ENCODE peak calls at places on chromosome 11, in four cellular contexts. H is brain microvascular endothelial cell, M is astrocyte, N is right lobe of liver. Z is an unnamed sample.

GRCh38 chr11:79329561-79329960 is 111.3 kb downstream of the TENM4 start:
- DNase-seq in M (no peak), N (no peak), H (no peak), Z (no peak)

GRCh38 chr11:118938491-118939411 is 13.0 kb upstream of the BCL9L start:
- DNase-seq in N (no peak), M (peak), H (peak), Z (no peak)

GRCh38 chr11:3104051-3104714 is 47.0 kb upstream of the CARS1 start:
- DNase-seq in N (peak), M (no peak), H (no peak), Z (peak)

GRCh38 chr11:117145393-117145761 is 1.3 kb downstream of the PAFAH1B2 start:
- DNase-seq in H (peak), N (no peak), M (peak), Z (no peak)

GRCh38 chr11:58788355-58789023 is 56.0 kb downstream of the GLYATL2 start:
- DNase-seq in H (peak), N (peak), M (peak), Z (no peak)

GRCh38 chr11:11480951-11481350 is 127.9 kb upstream of the CSNK2A3 start:
- DNase-seq in M (peak), N (no peak), H (no peak), Z (no peak)

GRCh38 chr11:973237-973636 is 47.6 kb downstream of the AP2A2 start:
- DNase-seq in N (no peak), M (no peak), H (no peak), Z (no peak)

GRCh38 chr11:98772799-98773198 is 247.9 kb upstream of the CNTN5 start:
- DNase-seq in H (no peak), M (no peak), N (no peak), Z (no peak)

GRCh38 chr11:7597620-7598019 is 75.7 kb downstream of the CYB5R2 start:
- DNase-seq in M (no peak), N (no peak), H (no peak), Z (no peak)

GRCh38 chr11:69211540-69212120 is 55.9 kb downstream of the SMIM38 start:
- DNase-seq in N (peak), H (no peak), M (no peak), Z (no peak)

GRCh38 chr11:17519486-17519885 is 24.7 kb downstream of the USH1C start:
- DNase-seq in M (no peak), N (no peak), H (no peak), Z (no peak)

GRCh38 chr11:101748572-101748971 is 164.8 kb upstream of the TRPC6 start:
- DNase-seq in H (no peak), M (no peak), N (no peak), Z (no peak)

GRCh38 chr11:73294604-73295003 is 13.5 kb upstream of the ARHGEF17 start:
- DNase-seq in M (no peak), H (no peak), N (no peak), Z (peak)

GRCh38 chr11:75499423-75500305 is 26.1 kb downstream of the GDPD5 start:
- DNase-seq in M (peak), H (peak), N (no peak), Z (no peak)

GRCh38 chr11:128745296-128746183 is 51.7 kb downstream of the FLI1 start:
- DNase-seq in H (no peak), N (no peak), M (peak), Z (no peak)

GRCh38 chr11:12397953-12398352 is 20.6 kb downstream of the PARVA start:
- DNase-seq in M (peak), H (peak), N (no peak), Z (no peak)

GRCh38 chr11:64348611-64349387 is 8.8 kb downstream of the CCDC88B start:
- DNase-seq in N (no peak), M (no peak), H (no peak), Z (no peak)

GRCh38 chr11:6825333-6825744 is 20.1 kb upstream of the OR10A5 start:
- DNase-seq in M (no peak), N (no peak), H (no peak), Z (no peak)

GRCh38 chr11:12361650-12362049 is 15.7 kb upstream of the PARVA start:
- DNase-seq in H (no peak), N (no peak), M (peak), Z (no peak)

GRCh38 chr11:8006349-8006977 is 19.3 kb downstream of the EIF3F start:
- DNase-seq in M (peak), H (peak), N (peak), Z (no peak)

GRCh38 chr11:313787-314547 is at the start of gene IFITM1:
- DNase-seq in N (peak), M (peak), H (no peak), Z (no peak)

GRCh38 chr11:2748814-2749554 is 49.2 kb upstream of the KCNQ1OT1 start:
- DNase-seq in H (no peak), M (no peak), N (no peak), Z (peak)

GRCh38 chr11:12218909-12219308 is 108.5 kb downstream of the MICAL2 start:
- DNase-seq in M (no peak), N (peak), H (no peak), Z (no peak)

GRCh38 chr11:91946397-91947090 is 278.1 kb upstream of the FAT3 start:
- DNase-seq in H (peak), M (peak), N (no peak), Z (no peak)

GRCh38 chr11:8683115-8683807 is 669 bp downstream of the RPL27A start:
- DNase-seq in M (peak), H (no peak), N (no peak), Z (no peak)

GRCh38 chr11:108916935-108917334 is 252.1 kb downstream of the DDX10 start:
- DNase-seq in H (no peak), N (no peak), M (no peak), Z (no peak)

GRCh38 chr11:85737738-85738137 is 51.7 kb upstream of the CCDC89 start:
- DNase-seq in M (no peak), H (no peak), N (no peak), Z (no peak)

GRCh38 chr11:60906132-60906972 is at the start of gene PRPF19:
- DNase-seq in M (peak), H (peak), N (peak), Z (peak)
- TF ChIP-seq CTCF in M (no peak), H (no peak), N (no peak), Z (peak)

GRCh38 chr11:134048028-134048427 is 20.8 kb upstream of the JAM3 start:
- DNase-seq in N (peak), H (no peak), M (no peak), Z (peak)

GRCh38 chr11:134044514-134045284 is 24.2 kb upstream of the JAM3 start:
- DNase-seq in H (no peak), N (no peak), M (no peak), Z (peak)

GRCh38 chr11:134046681-134047449 is 22.0 kb upstream of the JAM3 start:
- DNase-seq in N (no peak), M (no peak), H (no peak), Z (peak)

GRCh38 chr11:134047586-134047999 is 21.3 kb upstream of the JAM3 start:
- DNase-seq in N (no peak), H (peak), M (peak), Z (peak)

GRCh38 chr11:134045799-134046635 is 22.9 kb upstream of the JAM3 start:
- DNase-seq in M (no peak), H (no peak), N (no peak), Z (peak)
- TF ChIP-seq CTCF in M (peak), H (peak), N (no peak), Z (peak)

GRCh38 chr11:71266114-71266833 is 13.9 kb upstream of the SHANK2 start:
- DNase-seq in M (no peak), N (peak), H (no peak), Z (no peak)
- TF ChIP-seq CTCF in M (no peak), N (no peak), H (no peak), Z (no peak)

DNA sequence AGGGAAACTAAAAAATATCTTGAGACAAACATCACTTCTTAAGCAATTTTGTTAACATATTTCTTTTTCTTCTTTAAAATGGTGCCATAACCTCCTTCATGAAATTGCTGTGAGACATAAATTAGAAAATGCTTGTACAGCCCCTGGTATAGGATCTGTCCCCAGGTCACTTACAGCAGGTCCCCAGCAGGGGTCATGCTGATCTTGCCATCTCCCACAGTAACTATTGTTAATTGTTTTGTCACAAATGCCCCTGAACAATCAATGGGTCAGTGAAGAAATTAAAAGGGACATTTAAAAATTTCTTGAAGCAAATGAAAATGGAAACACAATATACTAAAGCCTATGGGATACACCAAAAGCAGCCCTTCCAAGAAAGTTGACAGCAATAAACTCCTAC is 99.8 kb upstream of the OR4B1 start:
- DNase-seq in M (no peak), N (peak), H (no peak), Z (no peak)
- TF ChIP-seq CTCF in M (peak), N (peak), H (peak), Z (peak)

DNA sequence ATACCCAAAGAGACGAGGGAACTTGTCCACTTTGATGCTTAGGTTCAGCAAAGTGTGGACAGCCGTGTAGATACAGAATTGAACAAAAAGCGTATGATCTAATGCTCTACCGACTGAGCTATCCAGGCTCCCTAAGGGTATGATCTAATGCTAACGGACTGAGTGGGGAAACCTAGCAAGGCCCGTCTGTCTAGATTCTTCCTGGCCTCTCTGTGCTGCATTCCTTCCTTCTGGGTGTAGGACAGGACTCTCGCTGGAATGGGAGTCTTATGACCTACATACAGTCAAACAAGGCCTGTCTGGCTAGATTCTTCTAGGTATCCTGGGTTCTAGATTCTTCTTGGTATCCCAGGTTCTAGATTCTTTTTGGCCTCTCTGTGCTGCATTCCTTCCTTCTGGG is 8.4 kb upstream of the SLC15A3 start:
- DNase-seq in H (no peak), M (no peak), N (no peak), Z (no peak)
- TF ChIP-seq CTCF in H (no peak), M (no peak), N (no peak), Z (no peak)

DNA sequence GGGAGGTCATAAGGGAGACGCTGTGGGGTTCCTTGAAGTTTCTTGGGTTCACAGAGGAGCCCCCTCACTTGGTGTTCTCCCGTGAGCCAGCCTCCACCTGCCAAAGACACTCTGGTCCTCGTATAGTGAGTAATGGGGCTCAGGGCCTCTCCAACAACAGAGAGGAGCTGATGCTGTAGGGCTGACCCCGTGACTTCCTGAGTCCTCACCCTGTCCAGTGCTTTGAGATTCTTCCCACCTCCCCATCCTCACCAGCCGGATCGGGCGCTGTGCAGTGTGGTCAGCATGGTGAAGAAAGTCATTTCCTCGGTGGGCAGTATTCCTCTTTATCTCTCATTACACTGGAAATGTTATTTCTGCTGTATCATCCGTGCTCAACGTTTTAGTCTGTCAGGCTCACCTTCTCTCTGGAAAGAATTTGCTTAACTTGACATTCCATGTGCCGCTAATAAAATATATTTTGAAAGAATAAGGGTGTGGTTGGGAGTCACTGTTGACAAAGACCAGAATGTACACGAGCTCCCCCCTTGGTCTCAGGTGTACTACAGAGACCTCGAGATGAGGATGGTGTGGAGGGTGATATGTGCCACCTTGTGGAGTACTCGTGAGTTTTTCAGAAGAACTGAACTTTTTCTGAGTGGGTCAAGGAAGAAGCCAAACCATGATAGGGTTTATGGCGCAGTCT is 25.7 kb upstream of the SCGB1A1 start:
- DNase-seq in M (no peak), N (no peak), H (no peak), Z (no peak)
- TF ChIP-seq CTCF in M (no peak), N (peak), H (peak), Z (peak)